ENCODE peak calls at places on chromosomes 16 and 17, in six cellular contexts. P is Peyer's patch; G is transverse colon; N is CD8-positive, alpha-beta memory T cell; E is RWPE2; Q is heart right ventricle. I is an unnamed sample.

GRCh38 chr16:1342526-1343427 is 8.9 kb downstream of the TSR3 start:
- DNase-seq in P (peak; percentile 100), G (peak; percentile 99), N (peak; percentile 95), E (peak; percentile 98), Q (peak; percentile 89), I (peak; percentile 84)

GRCh38 chr17:41518789-41519449 is at the start of gene KRT15:
- DNase-seq in P (no peak), G (no peak), N (no peak), E (no peak), Q (no peak), I (no peak)

GRCh38 chr16:2483160-2483559 is 8.2 kb downstream of the TBC1D24 start:
- DNase-seq in P (no peak), G (no peak), N (no peak), E (no peak), Q (no peak), I (no peak)

GRCh38 chr17:67995568-67996191 is 589 bp downstream of the C17orf58 start:
- DNase-seq in P (peak; percentile 54), G (peak; percentile 19), N (peak; percentile 10), E (no peak), Q (peak; percentile 48), I (no peak)

GRCh38 chr16:89700649-89701424 is 668 bp downstream of the SPATA2L start:
- DNase-seq in P (peak; percentile 88), G (peak; percentile 77), N (peak; percentile 43), E (peak; percentile 68), Q (no peak), I (no peak)

GRCh38 chr17:68782829-68783228 is 172.4 kb downstream of the ABCA8 start:
- DNase-seq in P (no peak), G (no peak), N (no peak), E (no peak), Q (no peak), I (no peak)

GRCh38 chr16:19858654-19859018 is 26.0 kb downstream of the GPRC5B start:
- DNase-seq in P (no peak), G (no peak), N (no peak), E (no peak), Q (no peak), I (no peak)

GRCh38 chr17:73427198-73427597 is 115.4 kb upstream of the CDC42EP4 start:
- DNase-seq in P (no peak), G (no peak), N (no peak), E (no peak), Q (no peak), I (no peak)

GRCh38 chr17:7888184-7888920 is at the start of gene CHD3:
- DNase-seq in P (no peak), G (peak; percentile 45), N (no peak), E (no peak), Q (no peak), I (no peak)

GRCh38 chr17:76359375-76359774 is 5.7 kb upstream of the PRPSAP1 start:
- DNase-seq in P (no peak), G (no peak), N (no peak), E (no peak), Q (no peak), I (no peak)
- H3K36me3 ChIP-seq in P (no peaks in the 10 kb centered on the region), G (no peaks in the 10 kb centered on the region), N (no peaks in the 10 kb centered on the region), E (no peaks in the 10 kb centered on the region), Q (no peaks in the 10 kb centered on the region), I (no peaks in the 10 kb centered on the region)

DNA sequence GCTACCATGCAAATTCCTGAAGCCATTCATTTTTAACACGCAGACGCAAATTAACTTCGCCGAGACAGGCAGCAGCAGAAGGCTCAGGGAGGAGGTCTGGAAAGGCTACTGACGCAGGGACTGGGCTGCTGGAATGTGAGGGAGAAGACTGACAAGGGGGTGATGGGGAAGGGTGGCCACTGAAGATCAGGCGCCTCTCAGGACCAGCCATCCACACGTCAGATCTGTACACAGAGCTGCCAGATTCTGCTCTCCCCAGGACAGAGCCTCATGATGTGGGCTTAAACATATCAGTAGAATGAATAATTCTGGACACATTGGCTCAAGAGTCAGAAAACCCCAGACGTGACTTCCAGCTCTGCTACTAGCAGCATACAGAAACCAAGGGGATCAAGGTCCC is 25.6 kb upstream of the CLEC18B start:
- DNase-seq in P (no peak), G (no peak), N (no peak), E (no peak), Q (no peak), I (no peak)
- H3K27ac ChIP-seq in P (no peak overlapping the region), G (no peak overlapping the region), N (no peak overlapping the region), E (no peak overlapping the region), Q (peak overlapping the region; percentile 81), I (no peak overlapping the region)

DNA sequence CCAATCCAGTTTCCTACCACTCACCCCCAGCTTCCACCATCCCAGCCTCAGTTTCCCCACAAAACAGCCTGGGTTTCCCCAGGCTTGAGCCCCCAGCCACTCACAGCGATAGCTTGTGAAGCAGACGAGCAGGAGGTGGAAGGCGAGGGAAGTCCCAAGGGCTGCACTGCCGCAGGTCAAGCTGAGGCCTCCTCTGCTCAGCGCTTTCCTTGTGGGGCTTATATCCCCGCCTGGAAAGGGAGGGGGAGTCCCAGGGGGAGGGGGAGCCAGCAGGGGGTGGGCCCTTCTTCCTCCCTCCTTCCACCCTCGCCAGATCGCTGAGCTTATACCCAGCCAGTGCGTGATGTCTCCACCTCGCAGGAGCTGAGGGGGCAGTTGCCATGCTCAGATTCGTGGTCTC is at the start of gene PYY:
- DNase-seq in P (no peak), G (no peak), N (no peak), E (no peak), Q (no peak), I (no peak)
- H3K4me3 ChIP-seq in P (no peak within 1 kb of the TSS), G (no peak within 1 kb of the TSS), N (no peak within 1 kb of the TSS), E (no peak within 1 kb of the TSS), Q (no peak within 1 kb of the TSS), I (peak within 1 kb of the TSS; percentile 23)

DNA sequence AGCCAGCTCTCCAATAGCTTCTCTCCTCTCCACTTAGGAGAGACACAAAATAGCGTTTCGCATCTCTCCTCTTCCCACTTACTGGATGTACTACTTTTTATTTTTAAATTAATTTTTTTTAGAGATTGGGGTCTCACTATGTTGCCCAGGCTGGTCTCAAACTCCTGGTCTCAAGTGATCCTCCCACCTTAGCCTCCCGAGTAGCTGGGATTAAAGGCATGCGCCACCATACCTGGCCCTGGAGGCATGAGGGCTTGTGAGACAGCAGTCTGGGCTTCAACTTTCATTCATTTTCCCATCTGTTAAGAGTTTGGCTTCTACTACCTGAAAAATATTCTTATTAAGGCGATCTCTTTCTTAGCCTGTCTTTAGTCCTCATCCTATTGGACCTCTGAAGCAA is 18.3 kb downstream of the SLC7A6OS start:
- DNase-seq in P (no peak), G (no peak), N (no peak), E (no peak), Q (no peak), I (no peak)
- H3K36me3 ChIP-seq in P (peaks cover 79% of the 10 kb centered on the region), G (peaks cover 42% of the 10 kb centered on the region), N (peaks cover 54% of the 10 kb centered on the region), E (peaks cover 87% of the 10 kb centered on the region), Q (peaks cover 86% of the 10 kb centered on the region), I (peaks cover 62% of the 10 kb centered on the region)

DNA sequence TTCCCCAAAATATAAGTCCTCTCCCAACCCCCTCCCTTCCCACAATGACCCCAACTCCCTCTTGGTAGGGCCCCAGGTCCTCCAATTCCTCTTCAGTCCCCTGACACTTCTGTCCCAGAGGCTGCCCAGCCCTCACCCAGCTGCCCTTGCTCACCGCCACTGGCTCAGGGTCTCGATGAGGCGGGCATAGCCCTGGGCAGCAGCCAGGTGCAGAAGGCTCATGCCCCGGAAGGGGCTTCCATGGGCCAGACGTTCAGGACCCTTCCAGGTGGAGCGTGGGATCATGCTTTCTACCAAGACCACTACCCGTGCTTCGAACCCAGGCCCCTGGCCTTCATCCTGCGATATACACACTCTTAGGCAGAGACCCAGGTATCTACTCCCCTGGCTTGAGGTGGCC is 5.8 kb upstream of the SPAG7 start:
- DNase-seq in P (no peak), G (no peak), N (no peak), E (no peak), Q (no peak), I (no peak)
- H3K27ac ChIP-seq in P (no peak overlapping the region), G (no peak overlapping the region), N (no peak overlapping the region), E (no peak overlapping the region), Q (peak overlapping the region; percentile 80), I (peak overlapping the region; percentile 33)

I was measured in thoracic aorta.